ENCODE peak calls at places on chromosome 4, in six cellular contexts. W is CD4-positive, alpha-beta T cell; T is IMR-90; Z is head of caudate nucleus; V is ascending aorta; O is NCI-H1417. G is an unnamed sample.
A peak's percentile ranks its signal among the peaks of the same experiment; 100 is the strongest.

GRCh38 chr4:13248621-13249298 is 235.4 kb downstream of the RAB28 start:
- DNase-seq in W (no peak), T (peak; percentile 6), Z (no peak), V (no peak), O (no peak), G (no peak)

GRCh38 chr4:112896326-112896892 is 153.0 kb upstream of the ANK2 start:
- DNase-seq in W (no peak), T (no peak), Z (no peak), V (no peak), O (no peak), G (no peak)

GRCh38 chr4:101019941-101020401 is 327.4 kb downstream of the PPP3CA start:
- DNase-seq in W (peak; percentile 18), T (peak; percentile 14), Z (no peak), V (no peak), O (no peak), G (no peak)

GRCh38 chr4:111632752-111633151 is 512.5 kb upstream of the FAM241A start:
- DNase-seq in W (no peak), T (peak; percentile 53), Z (no peak), V (no peak), O (no peak), G (no peak)

GRCh38 chr4:128468485-128468989 is 180.9 kb upstream of the PGRMC2 start:
- DNase-seq in W (no peak), T (peak; percentile 99), Z (peak; percentile 74), V (peak; percentile 33), O (no peak), G (peak; percentile 56)

GRCh38 chr4:87543835-87544461 is 14.8 kb upstream of the SPARCL1 start:
- DNase-seq in W (no peak), T (peak; percentile 52), Z (no peak), V (no peak), O (peak; percentile 5), G (peak; percentile 68)

GRCh38 chr4:151430737-151431457 is 21.9 kb downstream of the FHIP1A start:
- DNase-seq in W (no peak), T (no peak), Z (no peak), V (no peak), O (no peak), G (no peak)

GRCh38 chr4:55617587-55618197 is 18.4 kb downstream of the NMU start:
- DNase-seq in W (no peak), T (no peak), Z (no peak), V (no peak), O (no peak), G (no peak)

GRCh38 chr4:58247792-58248191 is 1137.6 kb upstream of the IGFBP7 start:
- DNase-seq in W (no peak), T (no peak), Z (no peak), V (no peak), O (no peak), G (no peak)

GRCh38 chr4:1204286-1204827 is 32.0 kb upstream of the SPON2 start:
- DNase-seq in W (no peak), T (no peak), Z (no peak), V (no peak), O (no peak), G (no peak)

GRCh38 chr4:65482410-65482809 is 187.9 kb downstream of the EPHA5 start:
- DNase-seq in W (no peak), T (no peak), Z (no peak), V (no peak), O (no peak), G (no peak)

GRCh38 chr4:84263415-84263814 is 235.7 kb downstream of the NKX6-1 start:
- DNase-seq in W (no peak), T (no peak), Z (no peak), V (no peak), O (no peak), G (no peak)

G was measured in Ammon's horn.